ENCODE peak calls at places on chromosomes 5 and 9, in five cellular contexts. S is ovary; N is testis; W is effector memory CD4-positive, alpha-beta T cell; G is adrenal gland. U is an unnamed sample.

GRCh38 chr5:172901012-172901780 is 58.0 kb upstream of the RPL26L1 start:
- DNase-seq in S (peak), W (no peak), G (peak), N (peak), U (peak)

GRCh38 chr5:84383816-84384603 is 670 bp downstream of the EDIL3 start:
- DNase-seq in G (peak), S (peak), W (no peak), N (peak), U (no peak)

GRCh38 chr5:66745297-66745696 is 149.1 kb downstream of the MAST4 start:
- DNase-seq in G (no peak), N (no peak), W (no peak), S (no peak), U (no peak)

GRCh38 chr5:158642852-158643251 is 456.9 kb downstream of the EBF1 start:
- DNase-seq in G (no peak), N (no peak), S (no peak), W (no peak), U (no peak)

GRCh38 chr5:40502736-40503135 is 177.0 kb upstream of the PTGER4 start:
- DNase-seq in N (no peak), G (no peak), S (no peak), W (no peak), U (no peak)

GRCh38 chr5:171575808-171576207 is 156.4 kb downstream of the FGF18 start:
- DNase-seq in W (no peak), N (no peak), G (no peak), S (no peak), U (no peak)

GRCh38 chr9:1201262-1201661 is 151.1 kb downstream of the DMRT2 start:
- DNase-seq in S (no peak), N (no peak), W (no peak), G (no peak), U (no peak)

GRCh38 chr5:66179297-66180051 is 35.4 kb downstream of the SREK1 start:
- DNase-seq in S (no peak), N (no peak), W (no peak), G (no peak), U (no peak)

GRCh38 chr9:34546834-34547827 is 24.3 kb upstream of the ENHO start:
- DNase-seq in G (peak), W (peak), N (peak), S (peak), U (peak)

GRCh38 chr5:148808864-148809642 is 17.4 kb upstream of the ADRB2 start:
- DNase-seq in N (no peak), S (no peak), G (no peak), W (no peak), U (no peak)

GRCh38 chr5:119347574-119347973 is 8.2 kb upstream of the TNFAIP8 start:
- DNase-seq in G (no peak), W (no peak), N (no peak), S (no peak), U (no peak)

GRCh38 chr9:111798786-111799185 is 4.0 kb upstream of the SHOC1 start:
- DNase-seq in S (no peak), G (no peak), W (no peak), N (no peak), U (peak)

GRCh38 chr9:134666208-134666607 is 24.6 kb downstream of the COL5A1 start:
- DNase-seq in W (no peak), G (no peak), S (peak), N (no peak), U (no peak)

GRCh38 chr9:118643118-118643517 is 726.1 kb downstream of the BRINP1 start:
- DNase-seq in N (no peak), S (no peak), W (no peak), G (no peak), U (peak)

GRCh38 chr9:136292591-136293448 is 11.1 kb downstream of the CCDC187 start:
- DNase-seq in N (no peak), S (no peak), G (no peak), W (no peak), U (no peak)

GRCh38 chr9:69943146-69943545 is 100.5 kb upstream of the MAMDC2 start:
- DNase-seq in G (no peak), W (no peak), S (no peak), N (no peak), U (no peak)

GRCh38 chr5:110086658-110087388 is 397.1 kb downstream of the MAN2A1 start:
- DNase-seq in W (no peak), N (peak), S (no peak), G (no peak), U (peak)

GRCh38 chr5:148791334-148791667 is 35.1 kb upstream of the ADRB2 start:
- DNase-seq in S (no peak), W (no peak), G (no peak), N (no peak), U (no peak)

GRCh38 chr9:134969401-134969800 is 51.7 kb upstream of the FCN1 start:
- DNase-seq in G (no peak), W (no peak), S (peak), N (no peak), U (no peak)

GRCh38 chr9:98107926-98108325 is 11.1 kb downstream of the TRIM14 start:
- DNase-seq in G (no peak), W (no peak), S (no peak), N (no peak), U (no peak)

GRCh38 chr9:106745457-106745856 is 117.5 kb upstream of the ZNF462 start:
- DNase-seq in G (no peak), N (no peak), S (no peak), W (no peak), U (no peak)

GRCh38 chr9:86500667-86501435 is 146.6 kb upstream of the TUT7 start:
- DNase-seq in W (no peak), G (no peak), S (no peak), N (no peak), U (peak)

GRCh38 chr5:134188092-134188491 is 11.3 kb upstream of the SKP1 start:
- DNase-seq in W (no peak), N (no peak), G (no peak), S (no peak), U (no peak)

GRCh38 chr9:109035684-109036423 is 22.6 kb upstream of the CTNNAL1 start:
- DNase-seq in G (peak), S (peak), W (no peak), N (peak), U (peak)

GRCh38 chr5:65489119-65489518 is 7.4 kb upstream of the ADAMTS6 start:
- DNase-seq in S (no peak), G (no peak), N (no peak), W (no peak), U (no peak)

GRCh38 chr9:83707518-83707767 is 315 bp downstream of the UBQLN1 start:
- DNase-seq in G (peak), N (no peak), W (no peak), S (no peak), U (no peak)

GRCh38 chr5:31470608-31471007 is 61.3 kb downstream of the DROSHA start:
- DNase-seq in N (peak), G (peak), W (no peak), S (no peak), U (no peak)

GRCh38 chr9:95181226-95181818 is 136.2 kb downstream of the FANCC start:
- DNase-seq in S (no peak), N (no peak), W (no peak), G (no peak), U (no peak)

GRCh38 chr5:136221340-136221739 is 28.4 kb upstream of the SMIM32 start:
- DNase-seq in W (no peak), N (no peak), S (no peak), G (no peak), U (no peak)

GRCh38 chr9:33239922-33240321 is at the start of gene SPINK4:
- DNase-seq in N (peak), S (no peak), W (no peak), G (peak), U (no peak)

GRCh38 chr9:104838958-104839357 is 75.0 kb downstream of the NIPSNAP3B start:
- DNase-seq in N (no peak), G (no peak), W (no peak), S (no peak), U (no peak)

GRCh38 chr5:131171276-131171815 is 602 bp downstream of the LYRM7 start:
- DNase-seq in G (no peak), W (peak), S (no peak), N (peak), U (no peak)

GRCh38 chr9:124296800-124297552 is 39.2 kb downstream of the NEK6 start:
- DNase-seq in G (no peak), W (no peak), S (no peak), N (no peak), U (no peak)

GRCh38 chr9:124298646-124299235 is 41.0 kb downstream of the NEK6 start:
- DNase-seq in N (no peak), G (no peak), S (no peak), W (no peak), U (no peak)

GRCh38 chr9:124297915-124298645 is 40.3 kb downstream of the NEK6 start:
- DNase-seq in G (no peak), N (no peak), S (no peak), W (no peak), U (no peak)

GRCh38 chr9:124296094-124296493 is 38.3 kb downstream of the NEK6 start:
- DNase-seq in G (no peak), W (no peak), N (no peak), S (no peak), U (no peak)

GRCh38 chr9:124297553-124297905 is 39.8 kb downstream of the NEK6 start:
- DNase-seq in W (no peak), N (peak), S (peak), G (peak), U (peak)
- H3K4me3 ChIP-seq in W (no peak), N (no peak), S (no peak), G (no peak), U (no peak)

GRCh38 chr9:13444696-13445095 is 165.2 kb upstream of the MPDZ start:
- DNase-seq in S (no peak), W (no peak), G (no peak), N (no peak), U (no peak)

GRCh38 chr9:13446261-13446660 is 166.8 kb upstream of the MPDZ start:
- DNase-seq in N (no peak), G (no peak), S (no peak), W (no peak), U (no peak)

GRCh38 chr9:13445123-13445522 is 165.6 kb upstream of the MPDZ start:
- DNase-seq in N (no peak), S (no peak), W (no peak), G (no peak), U (no peak)

GRCh38 chr9:13444272-13444608 is 164.7 kb upstream of the MPDZ start:
- DNase-seq in W (no peak), N (no peak), S (no peak), G (no peak), U (no peak)

GRCh38 chr9:13443380-13444271 is 164.1 kb upstream of the MPDZ start:
- DNase-seq in S (no peak), N (peak), W (no peak), G (no peak), U (no peak)
- H3K4me3 ChIP-seq in S (no peak), N (no peak), W (no peak), G (no peak), U (no peak)

GRCh38 chr5:107485184-107485583 is 185.6 kb downstream of the EFNA5 start:
- DNase-seq in N (no peak), S (no peak), W (no peak), G (no peak), U (no peak)

GRCh38 chr5:107486489-107486888 is 184.2 kb downstream of the EFNA5 start:
- DNase-seq in G (no peak), N (no peak), W (no peak), S (no peak), U (peak)

GRCh38 chr5:107483196-107483595 is 187.5 kb downstream of the EFNA5 start:
- DNase-seq in W (no peak), S (no peak), G (no peak), N (no peak), U (no peak)

GRCh38 chr5:107483625-107484024 is 187.1 kb downstream of the EFNA5 start:
- DNase-seq in G (no peak), W (no peak), S (no peak), N (no peak), U (no peak)

DNA sequence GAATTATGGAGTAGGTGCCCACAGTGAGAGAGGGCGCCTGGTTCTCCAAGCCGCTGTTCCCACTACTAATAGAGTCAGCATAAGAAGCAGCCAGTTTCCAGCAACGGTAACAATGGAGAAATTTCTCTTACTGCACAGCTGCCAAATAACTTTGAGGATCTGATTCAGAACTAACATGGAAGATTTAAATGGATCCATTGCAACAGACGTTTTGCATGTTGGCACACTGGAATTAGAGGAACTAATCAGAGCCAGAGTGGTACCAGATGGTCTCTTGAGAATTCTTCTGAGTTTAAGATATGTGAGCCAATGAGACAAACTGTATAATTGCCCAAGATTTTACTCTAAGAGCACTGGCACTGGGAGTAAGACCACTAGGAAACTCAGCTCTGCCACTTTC is 186.5 kb downstream of the EFNA5 start:
- DNase-seq in N (no peak), W (no peak), S (no peak), G (no peak), U (no peak)
- H3K4me3 ChIP-seq in N (no peak), W (no peak), S (no peak), G (no peak), U (no peak)

GRCh38 chr5:75051217-75051751 is 1.1 kb downstream of the GCNT4 start:
- DNase-seq in N (no peak), S (no peak), G (no peak), W (peak), U (no peak)
- H3K4me3 ChIP-seq in N (no peak), S (no peak), G (no peak), W (peak), U (no peak)

GRCh38 chr9:113563856-113564514 is 100.5 kb downstream of the RGS3 start:
- DNase-seq in S (peak), N (no peak), W (no peak), G (no peak), U (no peak)
- H3K4me3 ChIP-seq in S (no peak), N (no peak), W (no peak), G (no peak), U (no peak)

GRCh38 chr5:166369817-166370216 is 1921.6 kb upstream of the WWC1 start:
- DNase-seq in N (no peak), G (no peak), S (no peak), W (no peak), U (no peak)

GRCh38 chr5:166367391-166367790 is 1924.1 kb upstream of the WWC1 start:
- DNase-seq in S (no peak), N (no peak), G (no peak), W (no peak), U (no peak)

GRCh38 chr5:166369326-166369725 is 1922.1 kb upstream of the WWC1 start:
- DNase-seq in N (no peak), G (no peak), S (no peak), W (no peak), U (no peak)

GRCh38 chr5:166363071-166363470 is 1928.4 kb upstream of the WWC1 start:
- DNase-seq in G (no peak), S (no peak), W (no peak), N (no peak), U (no peak)

DNA sequence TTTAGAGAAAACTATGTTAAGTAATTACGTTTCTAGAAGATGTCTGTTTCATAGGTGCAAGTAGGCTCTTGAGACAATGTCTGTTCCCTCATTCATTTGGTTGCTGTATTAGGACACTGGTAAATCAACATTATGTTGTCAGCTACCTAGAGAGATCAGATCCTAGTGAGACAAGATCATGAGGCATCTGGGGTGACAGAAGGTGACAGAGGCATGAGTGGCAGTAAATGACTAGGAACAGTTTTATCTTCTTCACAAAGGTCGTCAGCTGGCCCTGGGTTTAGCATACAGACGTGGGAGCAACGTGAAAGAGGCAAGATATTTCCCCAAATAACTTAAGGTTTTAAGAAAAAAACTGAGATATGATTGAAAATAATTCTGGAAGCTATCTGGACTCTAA is 1926.3 kb upstream of the WWC1 start:
- DNase-seq in S (no peak), W (no peak), G (no peak), N (no peak), U (no peak)
- H3K4me3 ChIP-seq in S (no peak), W (no peak), G (no peak), N (no peak), U (no peak)

GRCh38 chr5:96529559-96529958 is 96.5 kb upstream of the PCSK1 start:
- DNase-seq in G (no peak), S (no peak), N (no peak), W (no peak), U (no peak)
- H3K4me3 ChIP-seq in G (no peak), S (no peak), N (no peak), W (no peak), U (no peak)

GRCh38 chr5:6722015-6722414 is 8.8 kb downstream of the TENT4A start:
- DNase-seq in G (no peak), S (no peak), W (no peak), N (no peak), U (no peak)
- H3K4me3 ChIP-seq in G (peak), S (no peak), W (no peak), N (no peak), U (peak)